ENCODE peak calls at places on chromosomes 6 and 20, in seven cellular contexts. D is effector memory CD4-positive, alpha-beta T cell; N is stimulated activated CD8-positive, alpha-beta memory T cell treated with anti-CD3 and anti-CD28 coated beads, Interleukin-2, amount 100 ng/mL, for 1 hour; M is Kasumi-1; G is CD8-positive, alpha-beta memory T cell; Y is IMR-90; O is NCI-H187. J is an unnamed sample.

GRCh38 chr6:45212976-45213375 is 115.2 kb upstream of the RUNX2 start:
- DNase-seq in D (no peak), N (no peak), M (peak), G (no peak), Y (no peak), O (no peak), J (no peak)

GRCh38 chr20:13821876-13822275 is 37.0 kb downstream of the NDUFAF5 start:
- DNase-seq in D (no peak), N (no peak), M (no peak), G (no peak), Y (no peak), O (no peak), J (no peak)

GRCh38 chr6:65259080-65259479 is 447.9 kb downstream of the EYS start:
- DNase-seq in D (no peak), N (no peak), M (peak), G (no peak), Y (peak), O (no peak), J (no peak)

GRCh38 chr6:4388675-4389074 is 253.3 kb upstream of the ECI2 start:
- DNase-seq in D (no peak), N (no peak), M (no peak), G (no peak), Y (no peak), O (no peak), J (no peak)

GRCh38 chr20:38635721-38636285 is 34.2 kb downstream of the ARHGAP40 start:
- DNase-seq in D (no peak), N (no peak), M (no peak), G (no peak), Y (peak), O (no peak), J (no peak)

GRCh38 chr20:33443006-33443511 is 504 bp downstream of the SNTA1 start:
- DNase-seq in D (peak), N (no peak), M (no peak), G (peak), Y (no peak), O (no peak), J (no peak)

GRCh38 chr20:60365063-60365640 is 406.9 kb downstream of the CDH26 start:
- DNase-seq in D (no peak), N (no peak), M (no peak), G (no peak), Y (no peak), O (peak), J (no peak)

GRCh38 chr6:1774541-1774940 is 164.8 kb downstream of the FOXC1 start:
- DNase-seq in D (no peak), N (no peak), M (no peak), G (no peak), Y (peak), O (no peak), J (no peak)

GRCh38 chr6:163152701-163153100 is 261.8 kb upstream of the QKI start:
- DNase-seq in D (no peak), N (no peak), M (no peak), G (no peak), Y (no peak), O (no peak), J (no peak)

GRCh38 chr20:36541227-36542018 is at the start of gene MYL9:
- DNase-seq in D (no peak), N (no peak), M (no peak), G (no peak), Y (peak), O (no peak), J (no peak)